ENCODE peak calls at places on chromosomes 13 and 19, in six cellular contexts. J is brain microvascular endothelial cell, M is retinal pigment epithelial cell, H is mammary epithelial cell, S is mucosa of descending colon, G is AG04449. R is an unnamed sample.

GRCh38 chr19:10105241-10106099 is 692 bp upstream of the PPAN start:
- DNase-seq in J (no peak), M (no peak), H (no peak), S (no peak), G (no peak), R (no peak)

GRCh38 chr19:50178859-50179537 is 15.9 kb upstream of the IZUMO2 start:
- DNase-seq in J (no peak), M (peak; percentile 54), H (no peak), S (no peak), G (no peak), R (no peak)

GRCh38 chr19:17562097-17562496 is 6.6 kb downstream of the COLGALT1 start:
- DNase-seq in J (no peak), M (no peak), H (no peak), S (no peak), G (no peak), R (no peak)

GRCh38 chr13:45954861-45955595 is 97.5 kb downstream of the ZC3H13 start:
- DNase-seq in J (no peak), M (no peak), H (no peak), S (no peak), G (no peak), R (no peak)

GRCh38 chr13:113820813-113821651 is 42.8 kb downstream of the GAS6 start:
- DNase-seq in J (peak; percentile 92), M (peak; percentile 62), H (peak; percentile 97), S (peak; percentile 73), G (peak; percentile 88), R (peak; percentile 96)

GRCh38 chr19:10412257-10412977 is 7.9 kb upstream of the PDE4A start:
- DNase-seq in J (no peak), M (no peak), H (no peak), S (no peak), G (no peak), R (no peak)

GRCh38 chr19:48196321-48196761 is 25.9 kb downstream of the ZSWIM9 start:
- DNase-seq in J (no peak), M (no peak), H (no peak), S (no peak), G (no peak), R (no peak)

GRCh38 chr19:1401138-1401888 is at the start of gene GAMT:
- DNase-seq in J (no peak), M (no peak), H (no peak), S (no peak), G (no peak), R (no peak)

GRCh38 chr13:30038884-30039283 is 188.5 kb upstream of the UBL3 start:
- DNase-seq in J (no peak), M (no peak), H (no peak), S (no peak), G (no peak), R (no peak)

GRCh38 chr19:32173836-32174235 is 171.6 kb upstream of the ZNF507 start:
- DNase-seq in J (no peak), M (no peak), H (no peak), S (no peak), G (no peak), R (no peak)

GRCh38 chr13:112781881-112782361 is 92.1 kb downstream of the ATP11A start:
- DNase-seq in J (no peak), M (no peak), H (peak; percentile 30), S (no peak), G (no peak), R (no peak)

DNA sequence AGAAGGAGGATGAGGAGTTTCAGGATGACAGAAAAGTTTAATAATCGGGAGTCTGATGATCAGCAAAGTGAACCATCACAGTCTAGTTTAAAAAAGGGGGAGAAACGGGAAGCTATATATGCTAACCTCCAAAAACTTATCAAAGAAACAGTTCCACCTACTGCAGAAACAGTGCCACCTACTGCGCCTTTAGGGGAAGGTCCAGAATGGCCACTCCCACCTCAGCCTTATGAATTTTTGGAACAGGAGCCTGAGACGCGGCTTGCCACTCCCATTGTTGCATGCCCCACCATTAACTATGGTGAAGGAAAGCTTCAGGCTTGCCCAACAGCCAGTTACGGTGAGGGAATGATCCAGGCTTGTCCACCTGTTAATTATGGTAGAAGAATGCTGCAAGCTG is 929.0 kb downstream of the SLITRK6 start:
- DNase-seq in J (no peak), M (no peak), H (no peak), S (no peak), G (no peak), R (no peak)
- TF ChIP-seq CTCF in J (peak; percentile 18), M (no peak), H (no peak), S (no peak), G (peak; percentile 24), R (no peak)

GRCh38 chr13:81140675-81141074 is 799.7 kb upstream of the SPRY2 start:
- DNase-seq in J (no peak), M (no peak), H (no peak), S (no peak), G (no peak), R (no peak)

GRCh38 chr13:81138353-81138995 is 797.5 kb upstream of the SPRY2 start:
- DNase-seq in J (no peak), M (no peak), H (no peak), S (no peak), G (no peak), R (no peak)

DNA sequence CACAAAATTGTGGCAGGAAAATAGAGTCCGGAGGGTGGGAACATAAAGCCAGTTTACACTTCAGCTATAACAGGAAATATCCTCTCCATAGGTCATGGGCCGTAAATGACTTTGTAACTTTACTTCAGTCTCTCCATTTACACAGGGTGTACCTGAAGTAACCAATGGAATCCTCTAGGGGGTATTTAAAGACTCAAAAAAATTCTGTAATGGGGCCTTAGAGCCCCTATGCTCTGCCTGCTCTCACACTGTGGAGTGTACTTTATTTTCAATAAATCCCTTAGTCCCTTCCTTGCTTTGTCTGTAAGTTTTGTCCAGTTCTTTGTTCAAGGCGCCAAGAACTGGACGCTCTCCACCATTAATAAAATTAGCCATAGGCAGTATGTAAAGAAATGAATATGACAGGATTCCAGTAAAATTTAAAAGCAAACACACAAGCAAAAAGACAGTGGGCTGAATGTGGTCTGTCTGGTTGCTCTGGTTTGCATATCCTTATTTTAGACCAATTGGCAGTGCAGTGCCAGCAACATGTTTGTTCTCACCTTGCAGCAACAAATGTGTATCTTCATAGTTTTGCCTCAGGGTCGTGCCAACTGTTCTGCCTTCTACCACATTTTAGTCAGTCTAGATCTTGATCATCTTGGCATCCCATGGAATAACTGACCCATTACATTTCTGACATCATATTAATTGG is 801.5 kb upstream of the SPRY2 start:
- DNase-seq in J (no peak), M (no peak), H (no peak), S (no peak), G (no peak), R (no peak)
- TF ChIP-seq CTCF in J (no peak), M (no peak), H (no peak), S (no peak), G (no peak), R (no peak)

GRCh38 chr19:34241513-34242337 is 12.6 kb upstream of the GARRE1 start:
- DNase-seq in J (no peak), M (no peak), H (no peak), S (peak; percentile 69), G (no peak), R (no peak)
- TF ChIP-seq CTCF in J (peak; percentile 64), M (peak; percentile 50), H (no peak), S (peak; percentile 44), G (peak; percentile 22), R (no peak)

GRCh38 chr19:4060621-4061177 is 6.0 kb downstream of the ZBTB7A start:
- DNase-seq in J (no peak), M (no peak), H (no peak), S (peak; percentile 79), G (no peak), R (no peak)

GRCh38 chr19:4059931-4060620 is 6.6 kb downstream of the ZBTB7A start:
- DNase-seq in J (no peak), M (no peak), H (peak; percentile 83), S (peak; percentile 94), G (no peak), R (peak; percentile 80)

GRCh38 chr19:4059493-4059880 is 7.2 kb downstream of the ZBTB7A start:
- DNase-seq in J (no peak), M (no peak), H (no peak), S (peak; percentile 90), G (no peak), R (peak; percentile 44)

GRCh38 chr19:4058696-4059492 is 7.8 kb downstream of the ZBTB7A start:
- DNase-seq in J (no peak), M (no peak), H (no peak), S (peak; percentile 76), G (no peak), R (no peak)

DNA sequence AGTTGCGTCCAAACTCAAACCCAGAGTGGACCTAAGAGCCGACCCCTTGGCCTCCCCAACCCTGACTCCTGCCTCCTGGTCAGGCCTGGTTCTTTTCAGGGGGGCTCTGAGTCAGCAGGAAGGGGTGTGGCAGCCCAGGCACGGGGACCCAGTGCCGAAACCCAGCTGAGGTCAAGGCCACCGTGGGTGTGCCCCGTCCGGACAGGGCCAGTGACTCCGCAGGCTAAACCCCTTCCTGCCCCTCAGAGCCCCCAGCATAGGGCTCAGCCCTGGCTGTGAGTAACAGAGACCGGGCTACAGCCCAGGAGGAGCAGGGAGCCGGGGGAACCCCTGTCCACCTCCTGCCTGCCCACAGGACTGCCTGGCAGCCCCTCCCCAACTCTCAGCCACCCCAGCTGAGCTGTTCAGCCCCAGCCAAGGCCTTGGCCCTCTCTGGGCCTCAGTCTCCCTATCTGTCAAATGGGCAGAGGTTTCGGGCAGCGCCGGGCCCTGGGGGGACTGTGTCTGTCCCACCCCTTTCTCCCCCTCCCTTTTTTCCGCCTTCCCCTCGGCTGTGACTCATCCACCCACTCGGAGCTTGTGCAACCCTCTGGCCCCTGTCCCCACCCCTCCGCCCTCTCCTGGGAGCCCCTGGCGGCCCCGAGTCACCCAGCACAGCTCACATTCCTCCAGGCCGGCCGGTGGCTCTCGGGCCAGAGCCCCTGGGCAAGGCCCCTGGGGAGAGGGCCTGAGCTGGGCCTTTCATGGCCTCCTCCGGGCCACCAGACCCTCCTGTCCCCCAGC is 8.6 kb downstream of the ZBTB7A start:
- DNase-seq in J (peak; percentile 80), M (peak; percentile 69), H (peak; percentile 87), S (peak; percentile 90), G (no peak), R (peak; percentile 96)
- TF ChIP-seq CTCF in J (peak; percentile 54), M (peak; percentile 42), H (peak; percentile 54), S (no peak), G (peak; percentile 1), R (peak; percentile 21)

GRCh38 chr19:12791345-12792047 is at the start of gene JUNB:
- DNase-seq in J (peak; percentile 94), M (peak; percentile 81), H (peak; percentile 95), S (peak; percentile 99), G (no peak), R (peak; percentile 98)
- TF ChIP-seq CTCF in J (peak; percentile 16), M (no peak), H (peak; percentile 23), S (no peak), G (no peak), R (no peak)